ENCODE peak calls at places on chromosomes 4 and X, in six cellular contexts. P is right lobe of liver, C is GM12864, U is endothelial cell, I is fibroblast of pulmonary artery, O is fibroblast of mammary gland. V is an unnamed sample.

GRCh38 chr4:23202712-23203247 is 510.0 kb downstream of the GBA3 start:
- DNase-seq in P (no peak), C (no peak), U (no peak), I (no peak), O (no peak), V (no peak)

GRCh38 chrX:42714981-42715688 is 62.8 kb downstream of the PPP1R2C start:
- DNase-seq in P (peak; percentile 64), C (no peak), U (peak; percentile 41), I (no peak), O (no peak), V (no peak)

GRCh38 chr4:15427126-15427525 is 707 bp upstream of the C1QTNF7 start:
- DNase-seq in P (no peak), C (no peak), U (no peak), I (peak; percentile 60), O (peak; percentile 14), V (no peak)

GRCh38 chr4:141246683-141247429 is 26.2 kb downstream of the ZNF330 start:
- DNase-seq in P (no peak), C (no peak), U (no peak), I (no peak), O (no peak), V (no peak)

GRCh38 chr4:140326395-140326993 is 47.0 kb upstream of the SCOC start:
- DNase-seq in P (no peak), C (no peak), U (peak; percentile 34), I (peak; percentile 73), O (peak; percentile 67), V (no peak)

GRCh38 chr4:73593631-73594241 is 26.5 kb downstream of the RASSF6 start:
- DNase-seq in P (no peak), C (no peak), U (peak; percentile 16), I (peak; percentile 70), O (peak; percentile 60), V (no peak)

GRCh38 chrX:23784487-23785301 is 1.7 kb downstream of the SAT1 start:
- DNase-seq in P (no peak), C (no peak), U (no peak), I (peak; percentile 81), O (peak; percentile 95), V (no peak)

GRCh38 chr4:70722199-70722791 is 531 bp downstream of the RUFY3 start:
- DNase-seq in P (no peak), C (no peak), U (no peak), I (peak; percentile 75), O (peak; percentile 88), V (no peak)

GRCh38 chrX:129478516-129478915 is 44.8 kb downstream of the SMARCA1 start:
- DNase-seq in P (no peak), C (no peak), U (no peak), I (peak; percentile 43), O (peak; percentile 52), V (no peak)

GRCh38 chr4:123158576-123158975 is 236.2 kb upstream of the NUDT6 start:
- DNase-seq in P (no peak), C (no peak), U (no peak), I (no peak), O (no peak), V (no peak)

GRCh38 chr4:2274320-2275043 is 12.6 kb upstream of the MXD4 start:
- DNase-seq in P (peak; percentile 42), C (no peak), U (no peak), I (no peak), O (no peak), V (peak; percentile 80)

GRCh38 chrX:68826113-68826980 is 2.5 kb upstream of the EFNB1 start:
- DNase-seq in P (no peak), C (no peak), U (no peak), I (no peak), O (peak; percentile 35), V (peak; percentile 68)

GRCh38 chr4:15498356-15498755 is 28.7 kb downstream of the CC2D2A start:
- DNase-seq in P (no peak), C (no peak), U (no peak), I (no peak), O (no peak), V (no peak)

GRCh38 chr4:66572949-66573348 is 902.7 kb upstream of the EPHA5 start:
- DNase-seq in P (no peak), C (no peak), U (no peak), I (peak; percentile 84), O (peak; percentile 45), V (no peak)

GRCh38 chr4:8920969-8921368 is 49.3 kb upstream of the HMX1 start:
- DNase-seq in P (no peak), C (no peak), U (no peak), I (no peak), O (no peak), V (peak; percentile 88)
- TF ChIP-seq CTCF in P (no peak), C (no peak), U (no peak), I (no peak), O (no peak), V (no peak)

GRCh38 chrX:7921750-7922149 is 5.5 kb downstream of the PNPLA4 start:
- DNase-seq in P (no peak), C (no peak), U (no peak), I (no peak), O (no peak), V (no peak)

GRCh38 chrX:7926914-7927258 is 327 bp downstream of the PNPLA4 start:
- DNase-seq in P (no peak), C (no peak), U (no peak), I (no peak), O (no peak), V (no peak)

GRCh38 chrX:7927259-7928167 is at the start of gene PNPLA4:
- DNase-seq in P (peak; percentile 95), C (peak; percentile 68), U (peak; percentile 67), I (peak; percentile 81), O (peak; percentile 68), V (no peak)

GRCh38 chrX:7926501-7926900 is 712 bp downstream of the PNPLA4 start:
- DNase-seq in P (no peak), C (no peak), U (no peak), I (peak; percentile 4), O (peak; percentile 49), V (no peak)

GRCh38 chrX:7925867-7926472 is 1.2 kb downstream of the PNPLA4 start:
- DNase-seq in P (peak; percentile 55), C (peak; percentile 40), U (peak; percentile 54), I (peak; percentile 77), O (peak; percentile 74), V (no peak)
- TF ChIP-seq CTCF in P (peak; percentile 88), C (peak; percentile 65), U (peak; percentile 52), I (peak; percentile 74), O (peak; percentile 91), V (peak; percentile 92)

GRCh38 chrX:149472620-149473019 is 32.5 kb downstream of the IDS start:
- DNase-seq in P (no peak), C (no peak), U (no peak), I (no peak), O (no peak), V (no peak)

GRCh38 chrX:149467920-149468319 is 37.2 kb downstream of the IDS start:
- DNase-seq in P (no peak), C (no peak), U (no peak), I (no peak), O (no peak), V (no peak)

GRCh38 chrX:149473092-149473491 is 32.0 kb downstream of the IDS start:
- DNase-seq in P (no peak), C (no peak), U (no peak), I (no peak), O (no peak), V (no peak)

GRCh38 chrX:149470960-149471359 is 34.1 kb downstream of the IDS start:
- DNase-seq in P (peak; percentile 85), C (peak; percentile 4), U (peak; percentile 79), I (peak; percentile 65), O (peak; percentile 56), V (no peak)

DNA sequence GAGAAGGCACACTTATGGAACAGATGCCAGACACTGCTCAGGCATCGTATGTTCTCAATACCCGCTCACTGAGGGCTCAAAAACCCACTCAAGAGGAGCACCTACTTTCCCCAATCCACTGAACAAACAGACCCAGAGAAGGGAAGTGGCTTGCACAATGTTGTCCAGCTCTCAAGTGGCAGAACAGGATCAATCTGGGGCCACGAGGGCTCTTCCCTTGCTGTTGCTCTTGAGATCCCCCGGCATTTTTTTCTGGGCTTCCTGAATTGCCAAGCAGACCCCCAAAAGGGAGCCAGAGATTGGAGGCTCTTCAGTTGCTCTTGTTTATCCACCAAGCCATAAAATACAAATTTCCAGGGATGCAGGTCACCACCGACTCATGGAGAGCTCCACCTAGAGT is 35.7 kb downstream of the IDS start:
- DNase-seq in P (no peak), C (no peak), U (no peak), I (no peak), O (no peak), V (no peak)
- TF ChIP-seq CTCF in P (no peak), C (no peak), U (no peak), I (no peak), O (no peak), V (no peak)

DNA sequence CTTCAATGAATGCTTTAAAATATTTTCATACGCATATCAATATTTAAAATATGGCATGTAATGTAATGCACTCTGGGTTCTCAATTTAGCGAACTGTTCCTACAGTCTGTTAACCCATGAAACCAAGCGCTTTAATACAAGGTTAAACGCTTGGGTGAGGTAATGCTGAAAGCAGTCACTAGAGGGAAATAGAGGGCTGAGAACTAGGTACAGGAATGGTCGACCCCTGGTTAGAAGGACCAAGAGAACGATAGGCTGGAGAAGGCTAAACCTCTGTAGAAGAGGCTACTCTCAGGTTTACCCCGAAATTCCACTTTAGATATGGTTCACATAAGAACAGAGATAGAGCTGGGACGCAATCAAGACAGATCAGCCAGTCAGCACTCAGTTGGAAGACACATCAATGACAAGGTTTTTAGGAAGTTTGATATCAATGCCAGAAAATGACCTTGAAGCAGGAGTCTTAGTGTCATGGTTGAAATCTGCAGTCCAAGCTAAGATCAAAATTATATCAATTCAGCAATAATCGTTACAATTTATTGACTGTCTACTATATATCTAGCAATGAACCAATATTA is 26.9 kb downstream of the ARSJ start:
- DNase-seq in P (no peak), C (peak; percentile 13), U (peak; percentile 65), I (peak; percentile 75), O (peak; percentile 66), V (no peak)
- TF ChIP-seq CTCF in P (peak; percentile 73), C (peak; percentile 71), U (peak; percentile 76), I (peak; percentile 76), O (peak; percentile 75), V (peak; percentile 87)

GRCh38 chr4:54658321-54659093 is 750 bp downstream of the KIT start:
- DNase-seq in P (peak; percentile 62), C (no peak), U (peak; percentile 65), I (peak; percentile 40), O (peak; percentile 17), V (no peak)
- TF ChIP-seq CTCF in P (peak; percentile 29), C (no peak), U (no peak), I (peak; percentile 17), O (no peak), V (peak; percentile 73)